ENCODE peak calls at places on chromosomes 2 and 18, in seven cellular contexts. O, E, B, Q, G, H and J are unnamed samples.
A peak's percentile ranks its signal among the peaks of the same experiment; 100 is the strongest.

GRCh38 chr2:26033270-26033768 is 565 bp upstream of the RAB10 start:
- DNase-seq in Q (no peak), O (peak; percentile 92), E (peak; percentile 71), H (no peak), G (peak; percentile 82), B (no peak), J (peak; percentile 88)

GRCh38 chr2:225668606-225669266 is 269.2 kb downstream of the NYAP2 start:
- DNase-seq in E (peak; percentile 72), H (peak; percentile 12), O (peak; percentile 75), Q (peak; percentile 18), G (peak; percentile 65), B (peak; percentile 42), J (peak; percentile 69)

GRCh38 chr2:167190053-167190452 is 301.8 kb downstream of the XIRP2 start:
- DNase-seq in O (no peak), G (no peak), E (no peak), H (no peak), B (no peak), Q (no peak), J (no peak)

GRCh38 chr2:179711375-179711774 is 150.0 kb downstream of the ZNF385B start:
- DNase-seq in G (peak; percentile 6), H (no peak), O (no peak), B (no peak), E (no peak), Q (no peak), J (peak; percentile 4)

GRCh38 chr18:11175266-11175947 is 26.0 kb upstream of the PIEZO2 start:
- DNase-seq in O (no peak), G (no peak), Q (no peak), B (no peak), H (no peak), E (no peak), J (no peak)

GRCh38 chr2:220157312-220157711 is 529.9 kb downstream of the SLC4A3 start:
- DNase-seq in O (no peak), B (no peak), Q (no peak), G (no peak), H (no peak), E (no peak), J (peak; percentile 20)

GRCh38 chr2:172283476-172283875 is 143.9 kb upstream of the ITGA6 start:
- DNase-seq in B (no peak), O (no peak), H (no peak), G (no peak), E (no peak), Q (no peak), J (no peak)

GRCh38 chr2:69087912-69088240 is 74.9 kb downstream of the ANTXR1 start:
- DNase-seq in H (no peak), B (no peak), G (no peak), Q (no peak), E (no peak), O (no peak), J (no peak)

GRCh38 chr2:227862227-227862740 is 9.1 kb upstream of the DAW1 start:
- DNase-seq in E (peak; percentile 51), O (peak; percentile 80), H (no peak), G (peak; percentile 65), Q (peak; percentile 35), B (peak; percentile 48), J (peak; percentile 72)

GRCh38 chr18:31436825-31437224 is 10.7 kb upstream of the DSG3 start:
- DNase-seq in G (peak; percentile 21), Q (no peak), H (no peak), B (no peak), E (no peak), O (peak; percentile 12), J (no peak)

GRCh38 chr2:219436491-219436890 is 1.8 kb downstream of the SPEG start:
- DNase-seq in G (no peak), H (no peak), Q (no peak), B (no peak), O (no peak), E (no peak), J (no peak)

GRCh38 chr2:38720613-38721241 is 30.4 kb downstream of the SRSF7 start:
- DNase-seq in O (peak; percentile 70), H (peak; percentile 40), Q (no peak), G (no peak), E (no peak), B (no peak), J (no peak)

GRCh38 chr2:227870710-227871374 is 589 bp upstream of the DAW1 start:
- DNase-seq in O (peak; percentile 74), H (no peak), B (no peak), E (no peak), Q (no peak), G (no peak), J (peak; percentile 37)

GRCh38 chr18:10659594-10659993 is 133.8 kb downstream of the NAPG start:
- DNase-seq in G (no peak), H (no peak), B (no peak), Q (no peak), E (no peak), O (no peak), J (no peak)

GRCh38 chr2:67108231-67108630 is 288.9 kb upstream of the ETAA1 start:
- DNase-seq in O (no peak), B (no peak), E (no peak), H (no peak), Q (no peak), G (no peak), J (no peak)

GRCh38 chr2:178282075-178282474 is 87.8 kb downstream of the OSBPL6 start:
- DNase-seq in B (no peak), E (no peak), Q (no peak), G (no peak), O (peak; percentile 82), H (no peak), J (peak; percentile 71)

GRCh38 chr2:47036489-47036769 is 118.7 kb downstream of the STPG4 start:
- DNase-seq in H (no peak), O (no peak), Q (no peak), B (no peak), E (no peak), G (no peak), J (no peak)

DNA sequence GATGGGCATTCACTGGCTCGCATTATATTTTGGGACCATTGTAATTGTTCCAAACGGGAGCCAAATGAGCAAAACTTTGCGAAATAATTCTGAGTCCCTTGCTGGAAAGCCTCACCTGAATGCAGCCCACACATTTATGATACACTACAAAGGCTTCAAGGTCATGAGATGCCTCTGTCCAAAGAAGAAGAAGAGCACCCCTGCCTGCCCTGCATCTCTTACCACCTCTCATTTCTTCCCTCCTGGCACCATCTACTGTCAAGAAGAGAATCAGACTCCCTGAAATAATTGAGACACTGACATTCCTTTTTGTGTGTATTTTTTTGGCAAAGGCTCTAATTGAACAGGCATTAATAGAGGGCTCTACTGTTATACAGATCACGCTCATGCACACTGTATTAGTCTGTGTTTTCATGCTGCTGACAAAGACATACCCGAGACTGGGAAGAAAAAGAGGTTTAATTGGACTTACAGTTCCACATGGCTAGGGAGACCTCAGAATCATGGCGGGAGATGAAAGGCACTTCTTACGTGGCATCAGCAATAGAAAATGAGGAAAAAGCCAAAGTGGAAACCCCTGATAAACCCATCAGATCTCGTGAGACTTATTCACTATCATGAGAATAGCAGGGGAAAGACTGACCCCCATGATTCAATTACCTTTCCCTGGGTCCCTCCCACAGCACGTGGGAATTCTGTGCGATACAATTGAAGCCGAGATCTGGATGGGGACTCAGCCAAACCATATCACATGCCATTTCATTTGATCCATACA is 176.3 kb downstream of the ALPK2 start:
- DNase-seq in B (no peak), Q (no peak), E (no peak), H (no peak), G (no peak), O (no peak), J (no peak)
- H3K4me3 ChIP-seq in B (no peak overlapping the region), Q (no peak overlapping the region), E (no peak overlapping the region), H (no peak overlapping the region), G (no peak overlapping the region), O (no peak overlapping the region), J (no peak overlapping the region)

DNA sequence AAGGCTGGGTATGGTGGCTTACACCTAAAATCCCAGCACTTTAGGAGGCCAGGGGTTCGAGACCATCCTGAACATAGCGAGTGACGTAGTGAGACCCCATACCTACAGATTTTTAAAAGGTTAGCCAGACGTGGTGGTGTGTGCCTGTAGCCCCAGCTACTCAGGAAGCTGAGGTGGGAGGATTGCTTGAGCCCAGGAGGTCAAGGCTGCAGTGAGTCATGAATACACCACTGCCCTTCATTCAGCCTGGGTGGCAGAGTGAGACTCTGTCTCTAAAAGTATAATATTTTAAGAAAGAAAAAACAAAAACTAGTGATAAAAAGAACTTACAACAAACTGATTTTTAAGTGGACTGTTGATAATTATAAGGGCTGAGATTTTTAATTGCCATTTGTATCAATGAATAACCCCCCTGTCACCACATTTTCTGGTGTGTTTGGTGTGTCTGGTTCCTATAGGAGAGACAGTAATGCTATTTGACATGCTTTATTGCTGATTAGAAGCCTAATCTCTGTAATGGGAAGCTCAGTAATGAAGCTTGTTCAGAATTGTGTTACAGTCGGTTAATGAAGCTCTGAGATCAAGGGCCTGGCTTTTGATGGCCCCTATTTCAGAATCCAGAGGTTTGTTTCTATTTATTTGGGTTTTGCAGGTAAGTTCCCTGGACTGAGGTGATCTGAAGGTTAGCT is 147.0 kb downstream of the NEDD4L start:
- DNase-seq in B (peak; percentile 39), E (no peak), Q (no peak), G (no peak), O (no peak), H (no peak), J (no peak)
- TF ChIP-seq REST in B (no peak), E (no peak), Q (no peak), G (no peak), O (no peak), H (no peak), J (no peak)

GRCh38 chr2:9230051-9230802 is 23.6 kb downstream of the ASAP2 start:
- DNase-seq in E (no peak), B (peak; percentile 66), Q (no peak), O (no peak), G (no peak), H (no peak), J (no peak)
- H3K4me2 ChIP-seq in E (no peak overlapping the region), B (peak overlapping the region; percentile 71), Q (no peak overlapping the region), O (no peak overlapping the region), G (no peak overlapping the region), H (no peak overlapping the region), J (no peak overlapping the region)

GRCh38 chr2:160245614-160246156 is 45.6 kb upstream of the ITGB6 start:
- DNase-seq in H (no peak), E (no peak), Q (no peak), O (no peak), G (no peak), B (no peak), J (no peak)

GRCh38 chr2:160247295-160247694 is 47.2 kb upstream of the ITGB6 start:
- DNase-seq in B (no peak), Q (no peak), E (no peak), O (no peak), H (no peak), G (no peak), J (no peak)

GRCh38 chr2:160241251-160242137 is 41.4 kb upstream of the ITGB6 start:
- DNase-seq in O (peak; percentile 88), E (peak; percentile 56), G (no peak), Q (no peak), B (peak; percentile 45), H (no peak), J (no peak)

GRCh38 chr2:160242863-160243552 is 42.9 kb upstream of the ITGB6 start:
- DNase-seq in E (no peak), O (no peak), B (no peak), G (no peak), Q (no peak), H (no peak), J (no peak)

DNA sequence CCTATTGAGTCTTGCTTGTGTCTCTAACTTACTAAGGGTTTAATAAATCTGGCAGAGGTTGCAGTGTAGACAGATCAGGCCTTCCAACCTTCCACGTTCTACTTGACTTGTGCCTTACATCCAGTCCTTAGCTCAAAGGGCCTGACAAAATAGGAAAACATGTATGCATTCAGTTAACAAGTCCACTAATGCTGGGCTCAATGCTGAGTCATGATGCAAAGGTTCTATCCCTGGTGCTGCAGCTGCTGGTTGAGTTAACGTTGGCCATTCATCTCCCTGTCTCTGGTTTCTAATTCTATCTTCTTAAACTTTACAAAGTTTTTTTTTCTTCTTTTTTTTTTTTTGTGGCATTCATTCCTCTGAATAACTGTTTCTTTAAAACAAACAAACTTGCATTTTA is 46.3 kb upstream of the ITGB6 start:
- DNase-seq in B (no peak), Q (no peak), E (no peak), H (no peak), G (no peak), O (peak; percentile 48), J (no peak)
- H3K4me3 ChIP-seq in B (no peak overlapping the region), Q (no peak overlapping the region), E (no peak overlapping the region), H (no peak overlapping the region), G (no peak overlapping the region), O (no peak overlapping the region), J (no peak overlapping the region)